ENCODE peak calls at places on chromosomes 11 and 22, in seven cellular contexts. M, Y, S, R, B, Z and X are unnamed samples.

GRCh38 chr11:64870176-64870892 is 8.1 kb downstream of the EHD1 start:
- DNase-seq in M (peak), Z (no peak), Y (no peak), S (no peak), R (peak), B (peak), X (no peak)

GRCh38 chr11:118306556-118306955 is 2.0 kb downstream of the CD3E start:
- DNase-seq in S (no peak), B (no peak), Z (no peak), R (no peak), Y (no peak), M (no peak), X (no peak)

GRCh38 chr11:7964873-7965272 is 374 bp downstream of the NLRP10 start:
- DNase-seq in Y (no peak), M (no peak), Z (no peak), B (no peak), S (no peak), R (peak), X (no peak)

GRCh38 chr11:78168539-78169477 is 19.6 kb downstream of the KCTD21 start:
- DNase-seq in R (peak), S (no peak), M (no peak), Z (no peak), B (no peak), Y (no peak), X (peak)

GRCh38 chr11:130109441-130109840 is 39.7 kb downstream of the APLP2 start:
- DNase-seq in Y (no peak), M (no peak), S (no peak), R (no peak), B (no peak), Z (no peak), X (no peak)

GRCh38 chr22:44090571-44090905 is 66.4 kb downstream of the PARVB start:
- DNase-seq in Y (no peak), Z (no peak), M (no peak), B (no peak), S (no peak), R (no peak), X (no peak)

GRCh38 chr11:121652982-121653381 is 200.2 kb upstream of the SORL1-AS1 start:
- DNase-seq in Z (no peak), S (no peak), Y (no peak), B (no peak), M (peak), R (no peak), X (no peak)

GRCh38 chr11:59247535-59248227 is 35.0 kb upstream of the MPEG1 start:
- DNase-seq in Z (no peak), B (peak), M (no peak), Y (no peak), S (no peak), R (no peak), X (peak)

GRCh38 chr11:134261626-134262488 is 8.5 kb downstream of the ACAD8 start:
- DNase-seq in M (peak), B (peak), R (peak), S (peak), Y (peak), Z (no peak), X (no peak)

GRCh38 chr11:31821779-31822574 is 10.9 kb upstream of the PAX6 start:
- DNase-seq in M (no peak), Z (no peak), S (no peak), R (no peak), B (no peak), Y (no peak), X (peak)

GRCh38 chr11:124872741-124873140 is 7.5 kb downstream of the ROBO3 start:
- DNase-seq in R (no peak), Y (no peak), Z (no peak), M (peak), S (no peak), B (no peak), X (no peak)

GRCh38 chr11:34476853-34477252 is 36.7 kb downstream of the ELF5 start:
- DNase-seq in R (no peak), Y (no peak), Z (no peak), B (no peak), S (no peak), M (no peak), X (no peak)

GRCh38 chr11:11975201-11976092 is 33.0 kb downstream of the DKK3 start:
- DNase-seq in S (no peak), Z (no peak), Y (no peak), B (no peak), R (no peak), M (no peak), X (peak)

GRCh38 chr11:120186799-120187591 is 23.8 kb upstream of the OAF start:
- DNase-seq in S (no peak), R (peak), B (no peak), M (no peak), Z (no peak), Y (no peak), X (no peak)

GRCh38 chr22:44752285-44753188 is at the start of gene ARHGAP8:
- DNase-seq in S (no peak), Y (no peak), Z (no peak), B (no peak), M (peak), R (no peak), X (no peak)

GRCh38 chr11:120244476-120244875 is 4.5 kb downstream of the POU2F3 start:
- DNase-seq in Z (no peak), R (no peak), S (no peak), Y (no peak), B (no peak), M (no peak), X (no peak)

GRCh38 chr22:43449205-43449830 is 37.5 kb downstream of the MPPED1 start:
- DNase-seq in Y (no peak), R (no peak), B (no peak), M (peak), Z (no peak), S (no peak), X (no peak)

GRCh38 chr11:43852057-43852636 is 28.5 kb upstream of the ALKBH3 start:
- DNase-seq in Y (peak), Z (no peak), M (peak), S (peak), R (peak), B (peak), X (peak)

GRCh38 chr11:125110506-125110905 is 920 bp downstream of the TMEM218 start:
- DNase-seq in B (no peak), Y (peak), Z (no peak), R (peak), M (no peak), S (no peak), X (no peak)

GRCh38 chr11:122199661-122200060 is 83.6 kb upstream of the BLID start:
- DNase-seq in M (no peak), Y (no peak), R (no peak), B (no peak), S (no peak), Z (no peak), X (no peak)

GRCh38 chr11:911031-911889 is 650 bp upstream of the CHID1 start:
- DNase-seq in M (no peak), Y (peak), S (no peak), R (peak), Z (no peak), B (peak), X (no peak)

GRCh38 chr11:13463779-13464290 is 813 bp upstream of the BTBD10 start:
- DNase-seq in R (peak), Y (no peak), S (no peak), Z (no peak), M (no peak), B (peak), X (no peak)

GRCh38 chr11:76769071-76769560 is 14.0 kb upstream of the TSKU start:
- DNase-seq in Y (no peak), B (no peak), M (no peak), R (no peak), Z (no peak), S (no peak), X (no peak)

GRCh38 chr11:72230764-72231365 is 6.3 kb downstream of the INPPL1 start:
- DNase-seq in S (no peak), Z (no peak), R (no peak), Y (no peak), M (no peak), B (no peak), X (no peak)

GRCh38 chr11:112485280-112485679 is 224.6 kb upstream of the PLET1 start:
- DNase-seq in R (no peak), B (no peak), Z (no peak), M (no peak), S (no peak), Y (no peak), X (no peak)

GRCh38 chr11:116166788-116167465 is 605.9 kb downstream of the BUD13 start:
- DNase-seq in B (no peak), Y (no peak), M (no peak), S (no peak), R (no peak), Z (no peak), X (no peak)

GRCh38 chr11:73980001-73980960 is 2.4 kb downstream of the UCP2 start:
- DNase-seq in B (peak), M (no peak), Z (peak), Y (peak), R (no peak), S (no peak), X (no peak)

GRCh38 chr11:66068923-66069714 is 953 bp upstream of the PACS1 start:
- DNase-seq in R (peak), S (no peak), Z (no peak), B (no peak), M (no peak), Y (peak), X (no peak)